ENCODE peak calls at places on chromosome 19, in seven cellular contexts. T, C, F, V, H, J and B are unnamed samples. For H3K36me3, the result is how much of the 10 kb centered on the place peaks cover.

GRCh38 chr19:54674021-54674617 is 11.3 kb downstream of the LILRB4 start:
- DNase-seq in H (no peak), C (no peak), T (peak), V (no peak), J (no peak), F (no peak), B (no peak)

GRCh38 chr19:55694656-55695491 is 19.8 kb downstream of the EPN1 start:
- DNase-seq in T (no peak), H (no peak), J (no peak), V (no peak), C (no peak), F (peak), B (no peak)

GRCh38 chr19:33284756-33285155 is 17.6 kb downstream of the CEBPA start:
- DNase-seq in J (no peak), F (no peak), H (no peak), T (no peak), C (no peak), V (no peak), B (no peak)

GRCh38 chr19:18964121-18964520 is 23.1 kb upstream of the HOMER3 start:
- DNase-seq in J (no peak), V (no peak), C (no peak), F (no peak), H (no peak), T (no peak), B (no peak)

GRCh38 chr19:21398851-21399250 is 1.9 kb downstream of the ZNF493 start:
- DNase-seq in C (no peak), H (no peak), J (no peak), F (no peak), T (no peak), V (no peak), B (no peak)

GRCh38 chr19:3094638-3095374 is 644 bp downstream of the GNA11 start:
- DNase-seq in C (peak), H (no peak), V (peak), J (no peak), T (no peak), F (peak), B (no peak)

GRCh38 chr19:46390121-46390858 is 23.1 kb downstream of the CCDC8 start:
- DNase-seq in F (no peak), T (no peak), J (no peak), H (no peak), C (peak), V (no peak), B (no peak)

GRCh38 chr19:49489601-49490167 is 2.3 kb downstream of the RPL13A start:
- DNase-seq in C (no peak), F (no peak), H (no peak), T (peak), J (no peak), V (no peak), B (no peak)

GRCh38 chr19:6536138-6536671 is 5.4 kb downstream of the TNFSF9 start:
- DNase-seq in V (peak), T (peak), F (no peak), J (peak), H (no peak), C (peak), B (no peak)

GRCh38 chr19:18504886-18505610 is 16.8 kb downstream of the ELL start:
- DNase-seq in J (no peak), T (peak), C (no peak), H (no peak), F (no peak), V (no peak), B (no peak)

GRCh38 chr19:5897189-5897969 is 6.2 kb downstream of the NDUFA11 start:
- DNase-seq in C (peak), T (no peak), H (no peak), V (no peak), F (no peak), J (no peak), B (no peak)

DNA sequence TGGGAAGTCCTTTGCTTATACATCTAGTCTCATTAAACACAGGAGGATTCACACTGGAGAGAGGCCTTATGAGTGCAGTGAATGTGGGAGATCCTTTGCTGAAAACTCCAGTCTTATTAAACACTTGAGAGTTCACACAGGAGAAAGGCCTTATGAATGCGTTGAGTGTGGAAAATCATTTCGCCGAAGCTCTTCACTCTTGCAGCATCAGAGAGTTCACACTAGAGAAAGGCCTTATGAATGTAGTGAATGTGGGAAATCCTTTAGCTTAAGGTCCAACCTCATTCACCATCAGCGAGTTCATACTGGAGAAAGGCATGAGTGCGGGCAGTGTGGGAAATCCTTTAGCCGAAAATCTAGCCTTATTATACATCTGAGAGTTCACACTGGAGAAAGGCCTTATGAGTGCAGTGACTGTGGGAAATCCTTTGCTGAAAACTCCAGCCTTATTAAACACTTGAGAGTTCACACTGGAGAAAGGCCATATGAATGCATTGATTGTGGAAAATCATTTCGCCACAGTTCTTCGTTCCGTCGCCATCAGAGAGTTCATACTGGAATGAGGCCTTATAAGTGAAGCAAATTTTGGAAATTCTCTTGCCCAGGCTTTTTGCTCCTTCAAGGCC is 9.9 kb downstream of the ZNF586 start:
- DNase-seq in T (no peak), V (no peak), C (no peak), J (no peak), H (no peak), F (no peak), B (no peak)
- H3K36me3 ChIP-seq in T (under half), V (under half), C (half or more), J (under half), H (under half), F (under half), B (under half)

GRCh38 chr19:16518483-16519229 is 22.5 kb downstream of the C19orf44 start:
- DNase-seq in H (no peak), V (no peak), C (peak), T (no peak), F (no peak), J (no peak), B (no peak)

GRCh38 chr19:16519230-16519687 is 23.0 kb downstream of the CHERP start:
- DNase-seq in J (no peak), V (no peak), C (no peak), T (no peak), H (no peak), F (no peak), B (no peak)

GRCh38 chr19:16521715-16522289 is 20.4 kb downstream of the CHERP start:
- DNase-seq in H (no peak), F (no peak), J (no peak), T (no peak), V (no peak), C (no peak), B (no peak)

GRCh38 chr19:16520986-16521624 is 21.1 kb downstream of the CHERP start:
- DNase-seq in H (no peak), J (no peak), V (no peak), T (no peak), C (no peak), F (no peak), B (no peak)

DNA sequence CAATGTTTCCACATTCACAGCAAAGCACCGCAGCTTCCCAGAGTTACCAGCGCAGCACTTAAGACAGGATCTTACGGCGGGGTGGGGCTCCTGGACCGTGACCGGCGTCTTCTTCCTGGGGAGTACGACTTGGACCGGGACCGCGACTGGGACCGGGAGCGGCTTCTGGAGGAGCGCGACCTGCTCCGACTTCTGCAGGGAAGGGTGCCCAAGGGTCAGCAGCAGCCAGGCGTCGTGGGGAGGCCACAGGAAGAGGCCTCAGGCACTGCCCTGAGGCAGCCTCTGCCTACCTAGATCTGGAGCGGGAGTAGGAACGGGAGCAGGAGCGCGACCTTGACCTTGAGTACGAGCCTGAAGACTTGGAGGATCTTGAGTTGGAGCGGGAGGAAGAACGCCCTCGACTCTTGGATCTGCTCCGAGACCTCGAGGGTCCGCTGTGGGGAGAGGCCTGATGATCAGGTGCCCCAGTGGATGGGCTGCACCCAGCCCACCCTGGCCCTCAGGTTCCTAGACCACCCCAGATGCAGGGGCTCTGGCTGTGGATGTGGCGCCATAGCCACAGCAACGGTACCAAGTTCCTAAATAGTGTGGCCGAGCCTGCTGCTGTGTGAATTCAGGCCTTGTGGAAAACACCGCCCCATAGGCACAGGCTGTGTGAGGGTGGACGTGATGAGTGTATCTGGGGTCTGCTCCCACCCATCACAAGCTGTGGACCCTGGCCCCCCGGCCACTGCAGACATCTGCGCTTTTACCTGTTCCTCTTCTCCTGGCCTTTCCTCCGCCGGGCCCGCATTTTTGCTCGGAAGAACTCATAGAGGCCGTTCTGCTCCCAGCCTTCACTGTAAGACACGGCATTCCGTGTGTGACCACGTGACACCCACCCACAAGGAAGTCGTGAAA is 21.9 kb downstream of the CHERP start:
- DNase-seq in H (no peak), F (no peak), T (no peak), V (no peak), C (no peak), J (no peak), B (no peak)
- H3K36me3 ChIP-seq in H (under half), F (under half), T (under half), V (half or more), C (half or more), J (under half), B (half or more)

GRCh38 chr19:41295506-41295905 is 14.5 kb upstream of the CCDC97 start:
- DNase-seq in C (no peak), F (no peak), V (peak), H (no peak), J (no peak), T (peak), B (no peak)
- H3K36me3 ChIP-seq in C (half or more), F (under half), V (half or more), H (under half), J (under half), T (under half), B (under half)

GRCh38 chr19:1984360-1984759 is 31.2 kb downstream of the BTBD2 start:
- DNase-seq in H (no peak), C (no peak), F (no peak), T (no peak), J (no peak), V (no peak), B (no peak)

GRCh38 chr19:1989513-1990229 is 25.8 kb downstream of the BTBD2 start:
- DNase-seq in T (no peak), H (no peak), C (no peak), V (no peak), J (no peak), F (no peak), B (no peak)

GRCh38 chr19:1985588-1986356 is 29.7 kb downstream of the BTBD2 start:
- DNase-seq in H (no peak), F (no peak), C (no peak), V (no peak), T (no peak), J (no peak), B (no peak)

GRCh38 chr19:1987197-1988187 is 28.0 kb downstream of the BTBD2 start:
- DNase-seq in C (peak), F (no peak), J (no peak), T (no peak), H (no peak), V (no peak), B (no peak)

DNA sequence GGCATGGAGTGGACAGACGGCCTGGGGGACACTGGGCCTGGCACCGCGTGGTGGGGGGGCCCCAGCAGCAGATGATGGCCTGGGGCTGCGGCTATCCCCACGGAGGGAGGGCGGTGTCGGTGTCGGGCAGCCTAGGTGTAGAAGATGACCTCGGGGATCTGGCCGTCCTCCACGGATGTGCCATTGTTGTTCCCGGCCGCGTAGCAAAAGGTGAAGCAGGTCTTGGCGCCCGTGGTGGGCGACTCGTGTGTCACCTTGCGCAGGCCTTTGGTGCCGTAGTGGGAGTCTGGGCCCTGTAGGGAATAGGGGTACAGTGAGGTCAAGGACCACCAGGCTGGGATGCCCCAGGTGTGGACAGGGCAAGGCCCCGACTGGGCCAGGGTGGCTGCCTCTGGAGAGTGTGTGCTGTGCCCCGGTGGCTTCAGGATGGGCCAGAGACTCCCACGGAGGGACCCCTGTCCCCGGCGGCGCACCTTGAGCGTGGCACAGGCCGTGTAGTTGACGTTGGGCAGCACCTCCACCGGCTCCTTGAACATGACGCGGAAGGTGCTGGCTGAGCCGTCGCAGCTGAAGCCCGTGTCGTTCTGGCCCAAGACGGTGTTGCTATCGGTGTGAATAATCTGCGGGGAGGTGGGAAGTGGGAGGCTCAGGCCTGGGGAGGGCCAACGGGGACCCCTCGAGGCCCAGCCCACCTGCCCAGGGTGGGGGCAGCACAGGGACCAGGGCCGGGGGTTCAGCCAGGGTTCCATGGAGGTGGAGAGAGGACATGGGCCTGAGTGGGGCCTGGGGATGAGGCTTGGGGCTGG is 29.0 kb downstream of the BTBD2 start:
- DNase-seq in J (no peak), F (no peak), V (no peak), C (no peak), T (no peak), H (no peak), B (no peak)
- H3K36me3 ChIP-seq in J (under half), F (under half), V (under half), C (under half), T (under half), H (under half), B (under half)

DNA sequence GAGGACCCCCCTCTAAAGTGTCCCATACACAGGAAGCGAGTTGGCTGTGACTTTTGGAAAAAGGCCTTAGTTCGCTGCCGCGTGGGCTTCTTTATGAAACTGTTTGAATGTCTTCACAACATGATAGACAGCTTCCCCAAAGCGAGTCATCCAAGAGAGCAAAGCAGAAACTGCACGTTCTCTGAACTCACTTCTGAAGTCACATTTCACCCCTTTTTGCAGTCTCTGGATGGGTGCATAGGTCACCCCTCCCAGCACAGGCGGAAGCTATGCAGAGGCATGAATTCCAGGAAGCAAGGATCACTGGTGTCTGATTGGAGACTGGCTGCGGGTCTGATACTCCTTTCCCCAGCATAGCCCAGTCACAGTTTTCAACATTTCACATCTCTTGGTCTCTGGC is 10.6 kb downstream of the GPI start:
- DNase-seq in F (no peak), T (no peak), J (no peak), C (no peak), V (no peak), H (no peak), B (no peak)
- H3K36me3 ChIP-seq in F (under half), T (under half), J (under half), C (under half), V (half or more), H (under half), B (under half)

DNA sequence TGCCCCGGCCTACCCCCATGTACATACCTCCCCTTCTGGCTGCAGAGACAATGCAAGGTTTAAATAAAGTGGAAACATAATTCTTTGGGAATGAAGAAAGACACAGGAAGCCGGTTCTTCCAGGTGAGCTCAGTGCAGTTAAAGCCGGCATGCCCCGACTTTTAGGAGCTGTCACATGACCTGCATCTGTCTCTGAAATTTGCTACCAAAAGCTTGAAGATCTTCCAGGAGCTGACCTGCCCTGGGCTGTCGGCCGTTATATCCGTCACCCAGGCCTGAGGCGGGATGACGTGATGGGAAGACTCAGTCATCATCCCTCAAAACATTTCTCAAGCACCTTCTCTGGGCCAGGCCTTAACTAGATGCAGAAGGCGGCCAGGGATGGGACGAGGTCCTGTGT is 10.3 kb downstream of the RAB8A start:
- DNase-seq in V (no peak), C (no peak), T (no peak), H (no peak), J (no peak), F (no peak), B (no peak)
- H3K36me3 ChIP-seq in V (under half), C (half or more), T (under half), H (under half), J (under half), F (under half), B (under half)

DNA sequence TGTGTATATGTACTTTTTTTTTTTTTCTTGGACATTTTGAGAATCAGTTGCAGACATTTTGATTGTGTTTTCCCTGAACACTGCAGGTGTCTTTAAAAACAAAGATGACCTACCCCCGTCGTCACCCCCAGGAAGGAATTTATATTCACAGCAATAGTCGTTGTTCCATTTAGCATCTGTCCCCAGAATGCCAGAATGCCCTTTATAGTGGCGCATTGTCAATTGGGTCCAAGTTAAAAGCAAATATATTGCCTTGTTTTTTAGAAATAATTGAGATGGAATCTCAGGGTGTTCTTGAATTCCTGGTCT is 1.8 kb upstream of the RNF225 start:
- DNase-seq in T (no peak), V (no peak), H (no peak), C (no peak), J (no peak), F (no peak), B (no peak)
- H3K36me3 ChIP-seq in T (under half), V (under half), H (under half), C (half or more), J (under half), F (under half), B (under half)

GRCh38 chr19:10913716-10914340 is 14.6 kb downstream of the YIPF2 start:
- DNase-seq in T (no peak), V (no peak), J (no peak), F (no peak), H (no peak), C (no peak), B (no peak)
- H3K36me3 ChIP-seq in T (under half), V (under half), J (under half), F (under half), H (under half), C (under half), B (under half)

DNA sequence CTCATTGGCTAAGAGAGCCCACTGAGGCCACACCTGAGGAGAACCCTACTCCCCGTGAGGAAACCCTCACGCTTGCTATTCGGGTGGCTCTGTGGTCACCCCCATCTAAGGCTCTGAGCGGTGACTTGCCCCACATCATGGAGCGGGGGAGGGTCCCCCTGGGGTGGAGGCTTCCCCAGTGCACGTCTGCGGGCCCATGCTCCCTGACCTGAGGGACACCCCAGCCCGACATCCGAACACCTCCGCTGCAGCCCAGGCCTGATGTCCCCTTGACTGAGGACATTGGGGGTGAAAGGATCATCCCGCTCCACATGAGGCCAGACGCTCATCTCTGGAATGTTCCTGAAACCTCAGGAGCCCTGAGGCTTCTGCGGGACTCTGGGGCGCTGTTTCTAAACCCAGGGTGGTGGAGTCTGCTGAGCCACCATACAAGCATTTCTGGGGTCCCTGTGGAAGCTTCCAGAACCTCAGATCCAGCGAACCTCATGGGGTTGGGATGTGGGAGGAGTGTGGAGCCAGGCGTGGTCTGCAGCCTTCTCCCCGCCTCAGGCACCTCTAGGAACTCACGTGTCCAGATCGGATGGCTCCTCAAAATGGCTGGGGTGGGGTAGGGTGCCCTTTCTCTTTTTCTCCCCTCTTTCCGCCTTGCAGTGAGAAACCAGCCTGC is 19.9 kb downstream of the TMED1 start:
- DNase-seq in C (peak), H (no peak), V (no peak), T (no peak), J (no peak), F (no peak), B (no peak)
- H3K36me3 ChIP-seq in C (under half), H (under half), V (under half), T (under half), J (under half), F (under half), B (under half)

GRCh38 chr19:44228318-44228717 is 16.0 kb downstream of the ZNF227 start:
- DNase-seq in V (no peak), J (no peak), C (no peak), F (no peak), T (no peak), H (no peak), B (no peak)
- H3K36me3 ChIP-seq in V (under half), J (under half), C (half or more), F (under half), T (under half), H (under half), B (under half)